ENCODE peak calls at places on chromosomes 4 and X, in six cellular contexts. One of them, this sample, is unnamed.

GRCh38 chrX:101958139-101958538 is 26.3 kb upstream of the ZMAT1 start:
- DNase-seq in OCI-LY7: no peak
- DNase-seq in pancreas: no peak
- DNase-seq in fibroblast of lung: no peak
- DNase-seq in psoas muscle: no peak
- DNase-seq in sigmoid colon: no peak
- DNase-seq in this sample: no peak

GRCh38 chrX:136616987-136617685 is 30.8 kb upstream of the CD40LG start:
- DNase-seq in sigmoid colon: no peak
- DNase-seq in psoas muscle: no peak
- DNase-seq in OCI-LY7: no peak
- DNase-seq in fibroblast of lung: no peak
- DNase-seq in pancreas: no peak
- DNase-seq in this sample: no peak

GRCh38 chr4:30952526-30953219 is 232.5 kb downstream of the PCDH7 start:
- DNase-seq in fibroblast of lung: peak; percentile 38
- DNase-seq in sigmoid colon: no peak
- DNase-seq in psoas muscle: no peak
- DNase-seq in pancreas: no peak
- DNase-seq in OCI-LY7: no peak
- DNase-seq in this sample: no peak

GRCh38 chrX:22124098-22124497 is 92.0 kb downstream of the PHEX start:
- DNase-seq in psoas muscle: no peak
- DNase-seq in sigmoid colon: no peak
- DNase-seq in OCI-LY7: no peak
- DNase-seq in pancreas: no peak
- DNase-seq in fibroblast of lung: no peak
- DNase-seq in this sample: no peak

GRCh38 chr4:24477919-24478318 is 106.4 kb downstream of the DHX15 start:
- DNase-seq in sigmoid colon: peak; percentile 80
- DNase-seq in psoas muscle: peak; percentile 56
- DNase-seq in fibroblast of lung: peak; percentile 84
- DNase-seq in OCI-LY7: no peak
- DNase-seq in pancreas: no peak
- DNase-seq in this sample: peak; percentile 76

GRCh38 chr4:76585897-76586360 is 150.9 kb downstream of the SHROOM3 start:
- DNase-seq in pancreas: peak; percentile 92
- DNase-seq in sigmoid colon: peak; percentile 65
- DNase-seq in psoas muscle: no peak
- DNase-seq in OCI-LY7: no peak
- DNase-seq in fibroblast of lung: peak; percentile 83
- DNase-seq in this sample: peak; percentile 65

GRCh38 chrX:136028383-136028984 is 43.2 kb downstream of the SLC9A6 start:
- DNase-seq in sigmoid colon: no peak
- DNase-seq in pancreas: no peak
- DNase-seq in psoas muscle: no peak
- DNase-seq in OCI-LY7: peak; percentile 43
- DNase-seq in fibroblast of lung: peak; percentile 53
- DNase-seq in this sample: no peak

GRCh38 chr4:81472249-81473085 is 760 bp upstream of the RASGEF1B start:
- DNase-seq in psoas muscle: no peak
- DNase-seq in fibroblast of lung: no peak
- DNase-seq in pancreas: no peak
- DNase-seq in sigmoid colon: peak; percentile 67
- DNase-seq in OCI-LY7: peak; percentile 90
- DNase-seq in this sample: peak; percentile 25

GRCh38 chrX:74009041-74009440 is 294.9 kb upstream of the ZCCHC13 start:
- DNase-seq in fibroblast of lung: peak; percentile 9
- DNase-seq in OCI-LY7: no peak
- DNase-seq in pancreas: no peak
- DNase-seq in psoas muscle: no peak
- DNase-seq in sigmoid colon: no peak
- DNase-seq in this sample: no peak

GRCh38 chr4:186728631-186729271 is 5.1 kb upstream of the FAT1 start:
- DNase-seq in fibroblast of lung: peak; percentile 66
- DNase-seq in psoas muscle: no peak
- DNase-seq in pancreas: no peak
- DNase-seq in OCI-LY7: no peak
- DNase-seq in sigmoid colon: no peak
- DNase-seq in this sample: no peak
- H3K4me3 ChIP-seq in fibroblast of lung: no peak overlapping the region
- H3K4me3 ChIP-seq in psoas muscle: no peak overlapping the region
- H3K4me3 ChIP-seq in pancreas: no peak overlapping the region
- H3K4me3 ChIP-seq in OCI-LY7: no peak overlapping the region
- H3K4me3 ChIP-seq in sigmoid colon: no peak overlapping the region
- H3K4me3 ChIP-seq in this sample: no peak overlapping the region

GRCh38 chrX:71653344-71653743 is 14.0 kb upstream of the LOC101059915 start:
- DNase-seq in pancreas: no peak
- DNase-seq in sigmoid colon: no peak
- DNase-seq in psoas muscle: no peak
- DNase-seq in fibroblast of lung: no peak
- DNase-seq in OCI-LY7: no peak
- DNase-seq in this sample: no peak
- H3K27ac ChIP-seq in pancreas: no peak overlapping the region
- H3K27ac ChIP-seq in sigmoid colon: no peak overlapping the region
- H3K27ac ChIP-seq in psoas muscle: no peak overlapping the region
- H3K27ac ChIP-seq in fibroblast of lung: no peak overlapping the region
- H3K27ac ChIP-seq in OCI-LY7: no peak overlapping the region
- H3K27ac ChIP-seq in this sample: no peak overlapping the region

GRCh38 chr4:174590336-174590735 is 68.0 kb upstream of the HPGD start:
- DNase-seq in sigmoid colon: no peak
- DNase-seq in psoas muscle: no peak
- DNase-seq in pancreas: no peak
- DNase-seq in OCI-LY7: no peak
- DNase-seq in fibroblast of lung: no peak
- DNase-seq in this sample: no peak
- TF ChIP-seq CTCF in sigmoid colon: no peak
- TF ChIP-seq CTCF in psoas muscle: no peak
- TF ChIP-seq CTCF in pancreas: no peak
- TF ChIP-seq CTCF in OCI-LY7: no peak
- TF ChIP-seq CTCF in fibroblast of lung: no peak
- TF ChIP-seq CTCF in this sample: no peak

GRCh38 chr4:177442623-177443155 is 452 bp upstream of the AGA start:
- DNase-seq in psoas muscle: no peak
- DNase-seq in pancreas: no peak
- DNase-seq in fibroblast of lung: no peak
- DNase-seq in sigmoid colon: no peak
- DNase-seq in OCI-LY7: peak; percentile 61
- DNase-seq in this sample: no peak

GRCh38 chr4:177447417-177448004 is 5.3 kb upstream of the AGA start:
- DNase-seq in psoas muscle: no peak
- DNase-seq in sigmoid colon: no peak
- DNase-seq in fibroblast of lung: no peak
- DNase-seq in pancreas: no peak
- DNase-seq in OCI-LY7: no peak
- DNase-seq in this sample: no peak

GRCh38 chr4:177446571-177446970 is 4.3 kb upstream of the AGA start:
- DNase-seq in psoas muscle: no peak
- DNase-seq in pancreas: no peak
- DNase-seq in sigmoid colon: no peak
- DNase-seq in OCI-LY7: no peak
- DNase-seq in fibroblast of lung: no peak
- DNase-seq in this sample: no peak

GRCh38 chr4:177441803-177442622 is at the start of gene AGA:
- DNase-seq in fibroblast of lung: peak; percentile 93
- DNase-seq in sigmoid colon: peak; percentile 98
- DNase-seq in psoas muscle: peak; percentile 98
- DNase-seq in OCI-LY7: peak; percentile 97
- DNase-seq in pancreas: peak; percentile 96
- DNase-seq in this sample: peak; percentile 91

GRCh38 chr4:177444911-177445736 is 2.9 kb upstream of the AGA start:
- DNase-seq in pancreas: no peak
- DNase-seq in sigmoid colon: no peak
- DNase-seq in OCI-LY7: no peak
- DNase-seq in psoas muscle: no peak
- DNase-seq in fibroblast of lung: no peak
- DNase-seq in this sample: no peak
- H3K4me3 ChIP-seq in pancreas: no peak overlapping the region
- H3K4me3 ChIP-seq in sigmoid colon: no peak overlapping the region
- H3K4me3 ChIP-seq in OCI-LY7: no peak overlapping the region
- H3K4me3 ChIP-seq in psoas muscle: no peak overlapping the region
- H3K4me3 ChIP-seq in fibroblast of lung: peak overlapping the region; percentile 34
- H3K4me3 ChIP-seq in this sample: no peak overlapping the region

DNA sequence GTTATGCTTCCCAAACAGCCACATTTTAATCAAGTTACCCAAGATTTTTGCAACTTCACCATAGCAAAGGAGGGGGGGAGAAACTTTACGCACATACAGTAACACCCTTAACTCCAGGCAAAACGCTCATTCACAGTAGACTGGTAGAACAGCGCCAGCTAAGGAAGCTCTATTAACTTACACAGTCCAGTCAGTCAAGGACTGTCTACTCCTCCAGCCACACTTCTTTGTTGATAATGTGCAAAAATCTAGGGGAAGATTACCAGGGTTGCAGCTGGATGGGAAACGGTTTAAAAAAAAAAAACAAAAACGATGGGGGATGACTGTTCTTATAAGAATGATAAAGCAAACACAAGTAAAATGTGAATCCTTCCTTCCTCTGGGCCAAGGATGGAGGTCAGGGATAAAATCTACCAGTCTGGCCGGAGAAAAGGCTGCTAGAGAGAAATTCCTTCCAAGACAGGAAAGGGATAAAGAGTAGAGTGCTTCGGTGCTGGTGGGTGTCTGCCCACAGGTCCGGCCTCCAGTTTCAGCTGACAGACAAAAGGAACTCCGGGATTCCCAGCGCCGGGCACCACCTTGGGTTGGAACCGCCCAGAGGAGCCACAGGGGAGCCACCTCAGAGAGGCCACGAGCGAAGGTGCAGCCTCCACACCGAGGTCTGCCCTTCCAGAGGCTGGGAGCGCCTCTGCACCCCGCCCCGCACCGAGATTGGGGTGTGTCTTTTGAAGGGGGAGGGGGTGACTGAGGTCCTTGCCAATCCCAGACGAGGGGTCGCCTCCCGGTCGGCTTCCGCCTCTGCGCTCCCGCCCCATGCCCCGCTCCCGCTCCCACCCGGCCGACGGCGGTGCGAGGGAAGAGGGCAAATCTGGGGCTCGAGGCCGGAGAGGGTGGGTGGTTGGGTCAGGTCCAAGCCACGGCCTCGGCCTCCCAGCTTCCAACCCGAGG is 789 bp downstream of the ANKRD50 start:
- DNase-seq in OCI-LY7: peak; percentile 4
- DNase-seq in sigmoid colon: peak; percentile 73
- DNase-seq in psoas muscle: no peak
- DNase-seq in pancreas: no peak
- DNase-seq in fibroblast of lung: peak; percentile 77
- DNase-seq in this sample: peak; percentile 70
- H3K27ac ChIP-seq in OCI-LY7: no peak overlapping the region
- H3K27ac ChIP-seq in sigmoid colon: peak overlapping the region; percentile 96
- H3K27ac ChIP-seq in psoas muscle: peak overlapping the region; percentile 90
- H3K27ac ChIP-seq in pancreas: peak overlapping the region; percentile 82
- H3K27ac ChIP-seq in fibroblast of lung: peak overlapping the region; percentile 90
- H3K27ac ChIP-seq in this sample: peak overlapping the region; percentile 94